ENCODE peak calls at places on chromosomes 5 and 9, in ten cellular contexts. W is brain microvascular endothelial cell, R is lower leg skin, S is left ventricle myocardium inferior, F is choroid plexus epithelial cell, N is RWPE2, X is breast epithelium, J is adrenal gland, Z is bronchial epithelial cell, L is upper lobe of left lung. A is an unnamed sample.
A peak's percentile ranks its signal among the peaks of the same experiment; 100 is the strongest.

GRCh38 chr9:133238851-133239532 is 29.9 kb upstream of the OBP2B start:
- DNase-seq in J (peak; percentile 87), N (no peak), R (no peak), Z (peak; percentile 34), S (peak; percentile 60), L (peak; percentile 80), X (peak; percentile 61), F (peak; percentile 58), W (peak; percentile 33), A (peak; percentile 74)

GRCh38 chr5:65832152-65832551 is 94.2 kb upstream of the ERBIN start:
- DNase-seq in N (no peak), W (no peak), F (no peak), Z (no peak), J (no peak), X (no peak), S (no peak), L (no peak), R (no peak), A (no peak)

GRCh38 chr5:109413463-109413862 is 3.7 kb upstream of the PJA2 start:
- DNase-seq in J (no peak), R (no peak), L (no peak), S (no peak), F (peak; percentile 85), N (no peak), Z (no peak), X (no peak), W (peak; percentile 50), A (peak; percentile 37)

GRCh38 chr5:136133416-136134383 is 1.1 kb downstream of the SMAD5 start:
- DNase-seq in X (no peak), S (peak; percentile 37), L (no peak), W (peak; percentile 57), Z (peak; percentile 52), R (peak; percentile 62), N (no peak), F (peak; percentile 84), J (peak; percentile 75), A (peak; percentile 79)

GRCh38 chr9:129275626-129276247 is 97.7 kb upstream of the IER5L start:
- DNase-seq in L (no peak), R (no peak), Z (no peak), S (no peak), J (peak; percentile 15), F (peak; percentile 20), N (peak; percentile 66), X (peak; percentile 53), W (no peak), A (peak; percentile 26)

GRCh38 chr5:125486634-125487033 is 740.2 kb upstream of the ZNF608 start:
- DNase-seq in W (peak; percentile 46), L (no peak), X (no peak), S (no peak), Z (peak; percentile 86), J (no peak), F (peak; percentile 85), R (no peak), N (no peak), A (peak; percentile 34)

GRCh38 chr9:3980771-3981170 is 319.1 kb downstream of the GLIS3 start:
- DNase-seq in X (no peak), N (no peak), R (no peak), L (no peak), W (peak; percentile 16), F (peak; percentile 61), S (no peak), J (peak; percentile 28), Z (peak; percentile 8), A (peak; percentile 44)

GRCh38 chr5:123116063-123116462 is 27.0 kb downstream of the PRDM6 start:
- DNase-seq in F (no peak), X (no peak), R (no peak), J (no peak), S (no peak), Z (no peak), N (no peak), L (no peak), W (no peak), A (peak; percentile 38)

GRCh38 chr5:172280937-172281336 is 2.6 kb downstream of the UBTD2 start:
- DNase-seq in N (no peak), Z (no peak), X (no peak), R (no peak), J (no peak), S (no peak), F (peak; percentile 83), L (no peak), W (peak; percentile 17), A (peak; percentile 86)

GRCh38 chr5:112738180-112738560 is 485 bp downstream of the APC start:
- DNase-seq in R (no peak), S (no peak), Z (no peak), F (peak; percentile 16), L (no peak), W (peak; percentile 21), J (no peak), N (no peak), X (no peak), A (peak; percentile 6)

GRCh38 chr9:98708933-98709911 is at the start of gene GABBR2:
- DNase-seq in L (peak; percentile 72), N (no peak), W (no peak), X (no peak), S (no peak), Z (no peak), J (no peak), F (no peak), R (no peak), A (no peak)

GRCh38 chr9:131404987-131405386 is 11.1 kb downstream of the PRRC2B start:
- DNase-seq in N (no peak), S (no peak), F (no peak), R (no peak), W (no peak), L (no peak), J (peak; percentile 70), X (no peak), Z (no peak), A (no peak)

GRCh38 chr9:116112236-116112635 is 41.4 kb upstream of the PAPPA start:
- DNase-seq in R (no peak), S (no peak), Z (peak; percentile 45), W (no peak), L (no peak), N (no peak), F (peak; percentile 73), X (no peak), J (no peak), A (peak; percentile 34)
- TF ChIP-seq CTCF in R (no peak), S (peak; percentile 53), Z (peak; percentile 37), W (peak; percentile 35), L (no peak), N (peak; percentile 54), F (peak; percentile 59), X (no peak), J (no peak), A (peak; percentile 36)

GRCh38 chr5:53246042-53246836 is 136.7 kb upstream of the MOCS2 start:
- DNase-seq in R (no peak), Z (peak; percentile 96), F (peak; percentile 89), J (no peak), N (no peak), X (no peak), S (no peak), L (no peak), W (peak; percentile 72), A (peak; percentile 86)
- H3K4me3 ChIP-seq in R (no peak overlapping the region), Z (no peak overlapping the region), F (no peak overlapping the region), J (no peak overlapping the region), N (no peak overlapping the region), X (no peak overlapping the region), S (no peak overlapping the region), L (no peak overlapping the region), W (no peak overlapping the region), A (no peak overlapping the region)

GRCh38 chr9:108854641-108855528 is 901 bp downstream of the ACTL7B start:
- DNase-seq in Z (no peak), N (no peak), W (no peak), L (peak; percentile 78), R (no peak), X (no peak), S (no peak), F (no peak), J (no peak), A (no peak)

GRCh38 chr9:108851138-108851537 is 4.6 kb downstream of the ACTL7B start:
- DNase-seq in S (no peak), W (no peak), F (no peak), Z (no peak), L (no peak), R (no peak), J (no peak), X (no peak), N (no peak), A (no peak)

GRCh38 chr9:108852089-108852488 is 3.7 kb downstream of the ACTL7B start:
- DNase-seq in N (no peak), F (no peak), S (no peak), Z (no peak), X (no peak), R (no peak), W (no peak), L (no peak), J (no peak), A (no peak)

GRCh38 chr9:108854094-108854493 is 1.7 kb downstream of the ACTL7B start:
- DNase-seq in R (no peak), S (no peak), F (no peak), W (no peak), N (no peak), Z (no peak), J (no peak), X (no peak), L (no peak), A (no peak)

GRCh38 chr9:108850293-108850897 is 5.4 kb downstream of the ACTL7B start:
- DNase-seq in Z (peak; percentile 58), L (no peak), R (no peak), F (peak; percentile 78), J (no peak), W (no peak), N (no peak), X (no peak), S (no peak), A (peak; percentile 44)
- TF ChIP-seq CTCF in Z (peak; percentile 54), L (no peak), R (no peak), F (peak; percentile 62), J (no peak), W (peak; percentile 50), N (peak; percentile 84), X (no peak), S (peak; percentile 41), A (peak; percentile 33)

GRCh38 chr9:124409410-124409809 is 5.8 kb downstream of the PSMB7 start:
- DNase-seq in S (no peak), F (peak; percentile 45), R (no peak), N (no peak), X (no peak), J (no peak), Z (no peak), L (no peak), W (no peak), A (no peak)

GRCh38 chr9:124414612-124415011 is 630 bp downstream of the PSMB7 start:
- DNase-seq in X (no peak), Z (no peak), N (no peak), W (no peak), J (no peak), L (no peak), R (no peak), F (no peak), S (no peak), A (no peak)

GRCh38 chr9:124410321-124410913 is 4.8 kb downstream of the PSMB7 start:
- DNase-seq in N (no peak), L (no peak), S (no peak), R (no peak), X (no peak), W (no peak), F (peak; percentile 39), J (no peak), Z (no peak), A (no peak)

GRCh38 chr9:124412228-124412575 is 3.0 kb downstream of the PSMB7 start:
- DNase-seq in W (no peak), F (no peak), S (no peak), L (no peak), J (no peak), N (no peak), X (no peak), Z (peak; percentile 68), R (no peak), A (no peak)

GRCh38 chr9:124411514-124412227 is 3.6 kb downstream of the PSMB7 start:
- DNase-seq in F (peak; percentile 92), X (no peak), R (no peak), N (no peak), J (no peak), Z (peak; percentile 86), W (peak; percentile 57), S (no peak), L (no peak), A (peak; percentile 86)
- H3K4me3 ChIP-seq in F (no peak overlapping the region), X (no peak overlapping the region), R (no peak overlapping the region), N (no peak overlapping the region), J (no peak overlapping the region), Z (no peak overlapping the region), W (peak overlapping the region; percentile 37), S (no peak overlapping the region), L (no peak overlapping the region), A (no peak overlapping the region)

A was measured in fibroblast of villous mesenchyme.